ENCODE peak calls at places on chromosomes 13 and 19, in seven cellular contexts. Z, H, C, R, E, T and F are unnamed samples. For H3K27me3, the result is how much of the 10 kb centered on the place peaks cover.

GRCh38 chr13:65808061-65808460 is 1422.1 kb downstream of the PCDH9 start:
- DNase-seq in R (no peak), C (peak), Z (no peak), H (no peak), T (no peak), E (no peak), F (no peak)

GRCh38 chr13:38758278-38758677 is 71.4 kb downstream of the FREM2 start:
- DNase-seq in Z (no peak), T (peak), R (no peak), H (no peak), E (no peak), C (no peak), F (no peak)

GRCh38 chr19:12933287-12934072 is at the start of gene FARSA:
- DNase-seq in E (peak), H (peak), Z (peak), R (peak), C (peak), T (peak), F (peak)

GRCh38 chr13:108927615-108928014 is 298.2 kb downstream of the MYO16 start:
- DNase-seq in E (no peak), C (no peak), Z (no peak), H (no peak), T (no peak), R (no peak), F (no peak)

GRCh38 chr19:55115446-55116065 is 1.9 kb downstream of the PPP1R12C start:
- DNase-seq in E (no peak), R (no peak), H (no peak), C (peak), Z (peak), T (peak), F (no peak)

GRCh38 chr19:36256064-36256463 is 41.2 kb downstream of the ZNF146 start:
- DNase-seq in R (no peak), T (no peak), H (no peak), C (no peak), Z (no peak), E (no peak), F (no peak)

GRCh38 chr19:8814176-8814575 is 17.9 kb downstream of the ZNF558 start:
- DNase-seq in E (no peak), R (no peak), C (no peak), Z (no peak), T (no peak), H (no peak), F (no peak)

GRCh38 chr13:51844862-51845573 is at the start of gene TMEM272:
- DNase-seq in E (no peak), T (peak), H (peak), Z (peak), C (peak), R (peak), F (peak)

GRCh38 chr19:8577247-8577646 is at the start of gene MYO1F:
- DNase-seq in T (no peak), R (no peak), Z (no peak), C (no peak), H (no peak), E (no peak), F (no peak)

GRCh38 chr19:29480507-29480906 is 45.3 kb upstream of the VSTM2B start:
- DNase-seq in C (no peak), Z (no peak), E (no peak), T (no peak), H (no peak), R (no peak), F (no peak)
- H3K4ac ChIP-seq in C (no peak), Z (no peak), E (no peak), T (no peak), H (no peak), R (no peak), F (no peak)

GRCh38 chr19:3761382-3762129 is at the start of gene APBA3:
- DNase-seq in C (peak), Z (peak), T (peak), H (peak), E (peak), R (peak), F (peak)

GRCh38 chr19:3760871-3761361 is 576 bp downstream of the APBA3 start:
- DNase-seq in H (no peak), C (peak), T (peak), Z (no peak), E (no peak), R (no peak), F (no peak)

GRCh38 chr19:3759482-3760254 is 1.8 kb downstream of the APBA3 start:
- DNase-seq in Z (no peak), C (no peak), E (no peak), R (no peak), T (no peak), H (no peak), F (no peak)

GRCh38 chr19:3762501-3763459 is at the start of gene MRPL54:
- DNase-seq in H (peak), Z (peak), C (peak), E (peak), R (peak), T (peak), F (peak)

GRCh38 chr19:3762130-3762473 is 380 bp upstream of the MRPL54 start:
- DNase-seq in Z (no peak), C (no peak), H (no peak), E (no peak), T (no peak), R (no peak), F (no peak)
- H3K9ac ChIP-seq in Z (peak), C (no peak), H (no peak), E (no peak), T (no peak), R (no peak), F (no peak)

GRCh38 chr19:30622276-30622675 is 250.1 kb downstream of the ZNF536 start:
- DNase-seq in H (no peak), R (no peak), Z (no peak), C (no peak), E (no peak), T (no peak), F (no peak)

GRCh38 chr19:30621326-30621920 is 249.2 kb downstream of the ZNF536 start:
- DNase-seq in E (no peak), C (no peak), H (no peak), T (no peak), Z (no peak), R (no peak), F (no peak)

GRCh38 chr19:30625947-30626346 is 253.8 kb downstream of the ZNF536 start:
- DNase-seq in H (no peak), R (no peak), C (no peak), E (no peak), Z (no peak), T (no peak), F (no peak)

GRCh38 chr19:30620354-30620753 is 248.2 kb downstream of the ZNF536 start:
- DNase-seq in T (no peak), R (no peak), Z (no peak), H (no peak), E (no peak), C (no peak), F (no peak)
- H3K27me3 ChIP-seq in T (under half), R (under half), Z (under half), H (under half), E (under half), C (under half), F (under half)

DNA sequence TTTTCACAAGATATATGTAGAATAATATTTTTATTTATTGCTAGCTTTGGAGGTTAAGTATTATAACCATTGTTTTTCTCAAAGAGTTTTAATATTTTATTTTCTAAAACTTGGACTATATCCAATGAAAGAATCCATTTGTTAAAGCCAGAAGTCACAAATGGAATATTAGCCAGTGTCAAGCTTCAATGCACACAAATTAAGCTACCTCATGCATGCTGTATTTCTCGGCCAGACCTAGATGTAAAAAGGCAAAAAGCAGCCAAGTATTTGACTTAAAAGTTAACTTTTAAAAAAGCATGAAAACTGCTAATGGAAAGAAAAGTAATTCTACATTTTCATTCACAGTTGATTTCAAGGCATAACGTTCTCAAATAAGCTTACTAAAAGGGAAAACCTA is 160.0 kb upstream of the ATXN8OS start:
- DNase-seq in Z (no peak), R (no peak), E (no peak), C (no peak), T (no peak), H (no peak), F (no peak)
- H3K4ac ChIP-seq in Z (no peak), R (no peak), E (no peak), C (no peak), T (no peak), H (no peak), F (no peak)

DNA sequence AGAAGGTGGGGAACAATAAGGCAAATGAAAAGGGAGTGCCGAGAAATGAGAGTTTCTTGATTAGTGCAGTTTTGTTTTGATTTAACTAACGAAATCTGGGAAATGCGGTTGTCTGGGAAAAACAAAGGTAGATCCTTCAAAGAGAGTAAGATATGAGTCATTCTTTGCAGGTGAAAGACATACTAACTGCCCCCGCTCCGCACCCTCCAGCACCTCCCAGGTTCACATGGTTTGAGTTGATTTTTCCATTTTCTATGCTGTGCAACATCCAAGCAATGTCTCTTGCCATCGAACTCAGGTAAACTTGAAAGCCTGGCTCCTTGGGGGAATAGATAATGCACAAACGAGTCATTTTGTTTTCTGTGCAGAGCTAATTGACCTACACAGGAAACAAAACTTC is 84.1 kb upstream of the KLF12 start:
- DNase-seq in E (no peak), T (no peak), R (no peak), C (no peak), Z (no peak), H (no peak), F (no peak)
- H3K9ac ChIP-seq in E (no peak), T (no peak), R (no peak), C (peak), Z (no peak), H (no peak), F (no peak)

GRCh38 chr13:112055032-112055416 is 11.9 kb upstream of the SOX1 start:
- DNase-seq in E (no peak), H (no peak), R (no peak), Z (no peak), T (no peak), C (no peak), F (no peak)

GRCh38 chr13:112055417-112056206 is 11.3 kb upstream of the SOX1 start:
- DNase-seq in E (no peak), C (no peak), H (peak), T (no peak), R (no peak), Z (no peak), F (no peak)

GRCh38 chr13:112054616-112055015 is 12.3 kb upstream of the SOX1 start:
- DNase-seq in R (no peak), C (no peak), H (no peak), Z (no peak), E (no peak), T (no peak), F (no peak)

GRCh38 chr13:112053167-112053743 is 13.7 kb upstream of the SOX1 start:
- DNase-seq in R (no peak), T (peak), E (no peak), C (no peak), H (peak), Z (no peak), F (no peak)

DNA sequence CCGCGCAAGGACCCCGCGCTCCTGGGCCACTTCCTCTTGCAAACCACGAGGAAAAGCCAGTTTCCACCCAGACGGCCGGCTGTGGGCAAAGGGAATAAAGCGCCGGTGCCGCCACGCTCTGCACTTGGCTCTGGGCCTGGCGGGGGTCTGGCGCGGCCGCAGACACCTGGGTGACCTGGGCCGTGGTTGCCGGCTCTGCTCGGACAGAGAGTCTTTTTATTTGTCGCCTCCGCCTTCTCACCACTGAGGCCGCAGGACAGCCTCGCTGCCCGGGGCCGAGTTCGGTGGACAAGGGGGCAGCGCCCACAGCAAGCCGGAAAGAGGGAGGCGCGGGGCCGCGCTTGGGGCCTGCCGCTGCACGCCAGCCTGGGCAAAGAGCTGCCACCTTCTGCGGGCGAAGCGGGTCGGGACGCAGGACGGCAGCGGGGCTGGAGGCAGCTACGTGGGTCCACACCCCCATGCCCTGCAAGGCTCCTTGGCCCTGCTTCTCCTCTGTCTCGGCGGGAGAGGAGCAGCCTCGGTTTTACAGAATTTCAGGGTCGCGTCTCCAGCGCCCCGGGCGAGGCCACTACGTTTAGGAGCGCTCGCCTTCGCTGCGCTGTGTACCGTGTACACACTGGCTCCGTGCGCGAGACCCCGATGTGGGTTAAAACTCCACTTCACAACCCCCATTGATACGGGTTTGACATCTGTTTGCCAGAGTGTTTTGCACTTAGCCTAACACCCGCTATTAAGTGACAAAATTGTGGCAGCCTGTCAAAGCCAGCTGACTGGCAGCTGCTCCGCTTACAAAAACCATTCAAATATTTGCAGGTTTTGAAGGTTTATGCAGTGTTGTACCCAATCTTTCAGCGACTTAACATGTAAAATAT is 13.0 kb upstream of the SOX1 start:
- DNase-seq in Z (no peak), T (no peak), E (no peak), R (no peak), C (no peak), H (no peak), F (no peak)
- H3K27me3 ChIP-seq in Z (half or more), T (half or more), E (half or more), R (half or more), C (half or more), H (half or more), F (half or more)

GRCh38 chr13:74026753-74027152 is 107.5 kb downstream of the KLF12 start:
- DNase-seq in Z (peak), R (no peak), C (peak), T (peak), H (peak), E (no peak), F (no peak)
- H3K4ac ChIP-seq in Z (no peak), R (no peak), C (no peak), T (no peak), H (no peak), E (no peak), F (no peak)